ENCODE peak calls at places on chromosomes 12 and 14, in nine cellular contexts. Q is left ventricle myocardium inferior, F is cardiac muscle cell, X is neural progenitor cell, D is DND-41, W is A549, V is aorta, I is H9, S is tibial artery. Z is an unnamed sample.

GRCh38 chr14:35399083-35399807 is 5.3 kb downstream of the NFKBIA start:
- DNase-seq in Q (no peak), F (no peak), X (no peak), D (no peak), W (no peak), V (peak; percentile 73), I (no peak), S (no peak), Z (no peak)

GRCh38 chr12:93825501-93825888 is 148.3 kb downstream of the CRADD start:
- DNase-seq in Q (no peak), F (no peak), X (no peak), D (no peak), W (no peak), V (no peak), I (no peak), S (no peak), Z (no peak)

GRCh38 chr12:71654200-71654599 is 9.4 kb downstream of the ZFC3H1 start:
- DNase-seq in Q (no peak), F (no peak), X (no peak), D (no peak), W (no peak), V (no peak), I (no peak), S (no peak), Z (no peak)

GRCh38 chr12:27014859-27015729 is 910 bp upstream of the TM7SF3 start:
- DNase-seq in Q (no peak), F (no peak), X (no peak), D (peak; percentile 22), W (no peak), V (no peak), I (no peak), S (no peak), Z (peak; percentile 15)

GRCh38 chr14:31926123-31926522 is 151.0 kb upstream of the ARHGAP5 start:
- DNase-seq in Q (no peak), F (peak; percentile 56), X (peak; percentile 70), D (no peak), W (peak; percentile 59), V (no peak), I (no peak), S (no peak), Z (no peak)

GRCh38 chr12:22529281-22530060 is 14.9 kb downstream of the C2CD5 start:
- DNase-seq in Q (no peak), F (no peak), X (peak; percentile 33), D (no peak), W (peak; percentile 19), V (no peak), I (no peak), S (no peak), Z (peak; percentile 29)

GRCh38 chr14:100305446-100306255 is 593 bp downstream of the SLC25A29 start:
- DNase-seq in Q (peak; percentile 33), F (no peak), X (peak; percentile 69), D (peak; percentile 84), W (peak; percentile 24), V (peak; percentile 84), I (peak; percentile 57), S (peak; percentile 77), Z (peak; percentile 53)

GRCh38 chr14:103998027-103998426 is 55.7 kb upstream of the RD3L start:
- DNase-seq in Q (no peak), F (no peak), X (no peak), D (no peak), W (no peak), V (no peak), I (no peak), S (no peak), Z (no peak)

GRCh38 chr12:128737292-128737966 is 86.3 kb downstream of the SLC15A4 start:
- DNase-seq in Q (no peak), F (no peak), X (no peak), D (no peak), W (no peak), V (no peak), I (no peak), S (no peak), Z (no peak)

GRCh38 chr12:22729898-22730443 is 105.0 kb downstream of the ETNK1 start:
- DNase-seq in Q (no peak), F (no peak), X (no peak), D (no peak), W (no peak), V (no peak), I (no peak), S (no peak), Z (no peak)

GRCh38 chr14:23306113-23306411 is 571 bp upstream of the BCL2L2 start:
- DNase-seq in Q (no peak), F (no peak), X (no peak), D (no peak), W (no peak), V (no peak), I (no peak), S (no peak), Z (no peak)

GRCh38 chr12:124496584-124496983 is 70.8 kb downstream of the NCOR2 start:
- DNase-seq in Q (no peak), F (no peak), X (no peak), D (no peak), W (peak; percentile 74), V (no peak), I (no peak), S (no peak), Z (no peak)

GRCh38 chr12:132965796-132966195 is 9.7 kb upstream of the ZNF605 start:
- DNase-seq in Q (no peak), F (no peak), X (no peak), D (no peak), W (no peak), V (no peak), I (no peak), S (no peak), Z (no peak)

GRCh38 chr14:54664961-54665360 is 98.0 kb downstream of the SAMD4A start:
- DNase-seq in Q (no peak), F (no peak), X (no peak), D (no peak), W (no peak), V (no peak), I (no peak), S (no peak), Z (no peak)
- H3K4me1 ChIP-seq in Q (peaks cover 98% of the 10 kb centered on the region), F (peaks cover 47% of the 10 kb centered on the region), X (peaks cover 22% of the 10 kb centered on the region), D (no peaks in the 10 kb centered on the region), W (peaks cover 21% of the 10 kb centered on the region), V (peaks cover 9% of the 10 kb centered on the region), I (no peaks in the 10 kb centered on the region), S (peaks cover 6% of the 10 kb centered on the region), Z (peaks cover 53% of the 10 kb centered on the region)

GRCh38 chr12:3250576-3250975 is 173.4 kb downstream of the TSPAN9 start:
- DNase-seq in Q (peak; percentile 80), F (no peak), X (no peak), D (no peak), W (no peak), V (peak; percentile 91), I (no peak), S (peak; percentile 89), Z (no peak)

GRCh38 chr12:3251067-3251466 is 173.9 kb downstream of the TSPAN9 start:
- DNase-seq in Q (no peak), F (no peak), X (no peak), D (no peak), W (no peak), V (no peak), I (no peak), S (no peak), Z (no peak)

GRCh38 chr12:3252416-3252815 is 175.2 kb downstream of the TSPAN9 start:
- DNase-seq in Q (peak; percentile 91), F (peak; percentile 61), X (no peak), D (no peak), W (no peak), V (peak; percentile 92), I (no peak), S (peak; percentile 98), Z (peak; percentile 91)

GRCh38 chr12:3250034-3250433 is 172.9 kb downstream of the TSPAN9 start:
- DNase-seq in Q (no peak), F (no peak), X (no peak), D (no peak), W (no peak), V (no peak), I (no peak), S (no peak), Z (no peak)

DNA sequence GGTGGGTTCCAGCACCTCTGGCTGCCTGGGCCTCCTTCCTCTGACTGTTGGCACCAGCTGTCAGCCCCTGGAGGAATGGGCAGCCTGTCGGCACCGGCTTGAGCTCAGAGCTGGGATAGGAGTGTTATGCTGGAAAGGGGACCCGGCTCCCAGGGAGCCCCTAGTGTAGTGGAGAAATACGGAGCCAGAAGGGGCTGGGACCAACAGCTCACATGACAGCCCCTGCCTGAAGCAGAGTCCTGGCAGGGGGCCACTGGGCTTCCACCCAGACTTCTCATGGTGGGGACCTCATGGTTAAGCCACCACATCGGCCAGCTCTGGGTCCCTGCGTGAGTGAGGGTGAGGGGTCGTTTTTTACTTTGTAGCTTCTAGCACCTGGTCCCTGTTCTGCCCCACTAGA is 174.5 kb downstream of the TSPAN9 start:
- DNase-seq in Q (peak; percentile 71), F (no peak), X (no peak), D (no peak), W (no peak), V (no peak), I (no peak), S (peak; percentile 78), Z (peak; percentile 65)
- H3K4me1 ChIP-seq in Q (peaks cover 98% of the 10 kb centered on the region), F (peaks cover 81% of the 10 kb centered on the region), X (peaks cover 7% of the 10 kb centered on the region), D (peaks cover 7% of the 10 kb centered on the region), W (no peaks in the 10 kb centered on the region), V (peaks cover 12% of the 10 kb centered on the region), I (no peaks in the 10 kb centered on the region), S (peaks cover 53% of the 10 kb centered on the region), Z (peaks cover 42% of the 10 kb centered on the region)

DNA sequence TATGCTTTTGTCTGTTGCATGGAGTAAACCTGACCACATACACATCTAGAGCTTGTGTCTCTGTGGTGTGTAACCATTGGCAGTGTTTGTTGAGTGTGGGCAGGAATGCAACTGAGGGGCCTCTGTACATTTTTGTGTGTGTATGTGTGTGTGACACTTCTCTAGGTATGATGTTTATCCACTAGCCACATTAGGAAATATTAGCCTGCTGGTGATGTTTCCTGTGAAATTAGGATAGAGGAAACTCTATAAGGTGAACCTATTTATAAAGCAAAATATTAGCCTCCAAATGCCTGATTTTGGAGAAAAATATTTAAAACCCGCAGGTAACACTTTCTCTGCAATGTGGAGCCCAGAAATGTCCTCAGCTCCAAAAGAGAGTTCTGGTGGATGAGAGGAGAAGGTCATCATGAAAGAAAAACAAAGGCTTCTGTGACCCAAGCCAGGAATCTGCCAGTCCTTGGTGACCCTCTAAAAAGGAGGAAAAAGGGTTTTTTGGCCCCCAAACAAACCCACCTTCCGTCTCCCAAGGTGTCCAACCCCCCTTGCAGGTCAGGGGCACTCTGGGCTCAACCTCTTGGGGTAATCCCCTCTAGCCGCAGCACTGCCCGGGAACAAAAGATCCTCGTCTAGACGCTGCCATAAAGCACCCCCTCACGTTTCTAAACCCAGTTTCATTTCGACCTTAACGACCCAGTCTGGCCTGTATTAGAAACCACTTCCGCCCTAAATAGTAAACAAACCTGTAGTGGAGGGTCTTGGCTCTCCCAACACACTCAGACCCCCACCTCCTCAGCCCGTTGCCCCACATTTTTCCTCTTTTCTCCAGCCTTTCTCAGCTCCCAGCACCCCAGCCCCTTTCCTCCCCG is 3.1 kb upstream of the HOTAIR start:
- DNase-seq in Q (no peak), F (no peak), X (no peak), D (no peak), W (no peak), V (no peak), I (no peak), S (no peak), Z (no peak)
- H3K4me1 ChIP-seq in Q (peaks cover 27% of the 10 kb centered on the region), F (peaks cover 4% of the 10 kb centered on the region), X (no peaks in the 10 kb centered on the region), D (peaks cover 5% of the 10 kb centered on the region), W (peaks cover 27% of the 10 kb centered on the region), V (no peaks in the 10 kb centered on the region), I (no peaks in the 10 kb centered on the region), S (peaks cover 48% of the 10 kb centered on the region), Z (peaks cover 3% of the 10 kb centered on the region)

DNA sequence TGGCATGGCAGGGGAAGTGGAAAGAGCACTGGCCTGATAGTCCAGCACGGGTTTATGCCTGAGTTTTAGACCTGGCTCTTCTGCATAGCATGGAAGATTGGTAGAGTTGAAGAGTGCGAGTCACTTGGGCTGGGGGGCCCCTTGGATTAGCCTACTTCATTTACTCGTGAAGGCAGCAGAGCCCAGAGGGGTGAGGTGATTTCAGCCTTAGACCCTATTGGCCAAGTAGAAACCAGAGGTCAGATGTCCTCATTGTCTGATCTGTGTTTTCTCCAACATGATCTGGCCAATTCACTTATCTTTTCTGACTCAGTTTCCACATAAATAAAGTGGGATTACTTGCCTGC is 1.9 kb downstream of the PLEKHG3 start:
- DNase-seq in Q (no peak), F (no peak), X (no peak), D (no peak), W (no peak), V (peak; percentile 44), I (no peak), S (no peak), Z (no peak)
- H3K4me1 ChIP-seq in Q (peaks cover 80% of the 10 kb centered on the region), F (peaks cover 60% of the 10 kb centered on the region), X (peaks cover 74% of the 10 kb centered on the region), D (no peaks in the 10 kb centered on the region), W (peaks cover 59% of the 10 kb centered on the region), V (no peaks in the 10 kb centered on the region), I (peaks cover 18% of the 10 kb centered on the region), S (peaks cover 60% of the 10 kb centered on the region), Z (peaks cover 15% of the 10 kb centered on the region)

Z was measured in SJCRH30.